ENCODE peak calls at places on chromosomes 12 and 14, in ten cellular contexts. One of them, this sample, is unnamed.

GRCh38 chr14:81529391-81529790 is 4.3 kb downstream of the SEL1L start:
- DNase-seq in A549: no peak
- DNase-seq in astrocyte of the spinal cord: peak; percentile 50
- DNase-seq in dorsolateral prefrontal cortex: no peak
- DNase-seq in stomach: no peak
- DNase-seq in upper lobe of left lung: no peak
- DNase-seq in fibroblast of lung: peak; percentile 83
- DNase-seq in psoas muscle: no peak
- DNase-seq in heart right ventricle: no peak
- DNase-seq in cardiac muscle cell: no peak
- DNase-seq in this sample: no peak

GRCh38 chr14:73695997-73696396 is 18.2 kb downstream of the PNMA1 start:
- DNase-seq in stomach: no peak
- DNase-seq in dorsolateral prefrontal cortex: no peak
- DNase-seq in A549: no peak
- DNase-seq in fibroblast of lung: no peak
- DNase-seq in psoas muscle: no peak
- DNase-seq in heart right ventricle: no peak
- DNase-seq in cardiac muscle cell: no peak
- DNase-seq in astrocyte of the spinal cord: no peak
- DNase-seq in upper lobe of left lung: no peak
- DNase-seq in this sample: no peak

GRCh38 chr12:80655751-80656150 is 51.7 kb upstream of the MYF6 start:
- DNase-seq in heart right ventricle: no peak
- DNase-seq in dorsolateral prefrontal cortex: no peak
- DNase-seq in psoas muscle: no peak
- DNase-seq in fibroblast of lung: peak; percentile 34
- DNase-seq in upper lobe of left lung: no peak
- DNase-seq in stomach: no peak
- DNase-seq in cardiac muscle cell: no peak
- DNase-seq in A549: no peak
- DNase-seq in astrocyte of the spinal cord: no peak
- DNase-seq in this sample: no peak

GRCh38 chr14:68800361-68800760 is 7.5 kb upstream of the ZFP36L1 start:
- DNase-seq in astrocyte of the spinal cord: peak; percentile 34
- DNase-seq in cardiac muscle cell: no peak
- DNase-seq in psoas muscle: no peak
- DNase-seq in dorsolateral prefrontal cortex: no peak
- DNase-seq in upper lobe of left lung: no peak
- DNase-seq in fibroblast of lung: peak; percentile 61
- DNase-seq in stomach: no peak
- DNase-seq in A549: no peak
- DNase-seq in heart right ventricle: no peak
- DNase-seq in this sample: no peak

GRCh38 chr12:126404293-126404851 is 1339.1 kb downstream of the AACS start:
- DNase-seq in cardiac muscle cell: no peak
- DNase-seq in stomach: no peak
- DNase-seq in A549: no peak
- DNase-seq in upper lobe of left lung: no peak
- DNase-seq in fibroblast of lung: no peak
- DNase-seq in dorsolateral prefrontal cortex: no peak
- DNase-seq in psoas muscle: no peak
- DNase-seq in heart right ventricle: no peak
- DNase-seq in astrocyte of the spinal cord: no peak
- DNase-seq in this sample: no peak

GRCh38 chr12:27573972-27574371 is 50.0 kb downstream of the PPFIBP1 start:
- DNase-seq in heart right ventricle: no peak
- DNase-seq in cardiac muscle cell: no peak
- DNase-seq in astrocyte of the spinal cord: peak; percentile 98
- DNase-seq in A549: no peak
- DNase-seq in upper lobe of left lung: no peak
- DNase-seq in stomach: no peak
- DNase-seq in dorsolateral prefrontal cortex: no peak
- DNase-seq in fibroblast of lung: peak; percentile 88
- DNase-seq in psoas muscle: no peak
- DNase-seq in this sample: no peak

GRCh38 chr12:56461235-56462159 is 6.9 kb upstream of the SPRYD4 start:
- DNase-seq in fibroblast of lung: peak; percentile 8
- DNase-seq in cardiac muscle cell: no peak
- DNase-seq in A549: peak; percentile 34
- DNase-seq in heart right ventricle: no peak
- DNase-seq in upper lobe of left lung: no peak
- DNase-seq in stomach: no peak
- DNase-seq in psoas muscle: no peak
- DNase-seq in dorsolateral prefrontal cortex: no peak
- DNase-seq in astrocyte of the spinal cord: peak; percentile 5
- DNase-seq in this sample: no peak

GRCh38 chr12:70724444-70724843 is 87.2 kb upstream of the PTPRB start:
- DNase-seq in psoas muscle: no peak
- DNase-seq in dorsolateral prefrontal cortex: no peak
- DNase-seq in heart right ventricle: no peak
- DNase-seq in upper lobe of left lung: no peak
- DNase-seq in astrocyte of the spinal cord: peak; percentile 4
- DNase-seq in fibroblast of lung: no peak
- DNase-seq in stomach: no peak
- DNase-seq in cardiac muscle cell: peak; percentile 14
- DNase-seq in A549: no peak
- DNase-seq in this sample: no peak

GRCh38 chr14:76729953-76730505 is 31.2 kb upstream of the VASH1 start:
- DNase-seq in cardiac muscle cell: no peak
- DNase-seq in upper lobe of left lung: no peak
- DNase-seq in astrocyte of the spinal cord: no peak
- DNase-seq in fibroblast of lung: no peak
- DNase-seq in heart right ventricle: no peak
- DNase-seq in dorsolateral prefrontal cortex: no peak
- DNase-seq in stomach: no peak
- DNase-seq in psoas muscle: no peak
- DNase-seq in A549: no peak
- DNase-seq in this sample: peak; percentile 13

GRCh38 chr12:68001486-68002466 is 12.5 kb downstream of the IFNG-AS1 start:
- DNase-seq in cardiac muscle cell: peak; percentile 27
- DNase-seq in fibroblast of lung: peak; percentile 25
- DNase-seq in dorsolateral prefrontal cortex: no peak
- DNase-seq in stomach: no peak
- DNase-seq in upper lobe of left lung: no peak
- DNase-seq in astrocyte of the spinal cord: peak; percentile 4
- DNase-seq in psoas muscle: no peak
- DNase-seq in A549: no peak
- DNase-seq in heart right ventricle: no peak
- DNase-seq in this sample: no peak
- TF ChIP-seq CTCF in cardiac muscle cell: peak; percentile 33
- TF ChIP-seq CTCF in fibroblast of lung: peak; percentile 35
- TF ChIP-seq CTCF in dorsolateral prefrontal cortex: no peak
- TF ChIP-seq CTCF in stomach: no peak
- TF ChIP-seq CTCF in upper lobe of left lung: no peak
- TF ChIP-seq CTCF in astrocyte of the spinal cord: peak; percentile 37
- TF ChIP-seq CTCF in psoas muscle: no peak
- TF ChIP-seq CTCF in A549: peak; percentile 45
- TF ChIP-seq CTCF in heart right ventricle: no peak
- TF ChIP-seq CTCF in this sample: peak; percentile 80

GRCh38 chr12:124386661-124387509 is 92.0 kb downstream of the RFLNA start:
- DNase-seq in dorsolateral prefrontal cortex: no peak
- DNase-seq in fibroblast of lung: no peak
- DNase-seq in psoas muscle: peak; percentile 42
- DNase-seq in cardiac muscle cell: no peak
- DNase-seq in heart right ventricle: no peak
- DNase-seq in A549: no peak
- DNase-seq in stomach: no peak
- DNase-seq in upper lobe of left lung: no peak
- DNase-seq in astrocyte of the spinal cord: no peak
- DNase-seq in this sample: no peak
- H3K4me3 ChIP-seq in dorsolateral prefrontal cortex: peak overlapping the region; percentile 57
- H3K4me3 ChIP-seq in fibroblast of lung: peak overlapping the region; percentile 75
- H3K4me3 ChIP-seq in psoas muscle: peak overlapping the region; percentile 79
- H3K4me3 ChIP-seq in cardiac muscle cell: no peak overlapping the region
- H3K4me3 ChIP-seq in heart right ventricle: peak overlapping the region; percentile 70
- H3K4me3 ChIP-seq in A549: peak overlapping the region; percentile 79
- H3K4me3 ChIP-seq in stomach: peak overlapping the region; percentile 52
- H3K4me3 ChIP-seq in upper lobe of left lung: no peak overlapping the region
- H3K4me3 ChIP-seq in astrocyte of the spinal cord: peak overlapping the region; percentile 90
- H3K4me3 ChIP-seq in this sample: no peak overlapping the region

GRCh38 chr12:119393685-119394084 is 59.2 kb downstream of the CCDC60 start:
- DNase-seq in A549: no peak
- DNase-seq in astrocyte of the spinal cord: no peak
- DNase-seq in heart right ventricle: no peak
- DNase-seq in cardiac muscle cell: no peak
- DNase-seq in stomach: no peak
- DNase-seq in dorsolateral prefrontal cortex: no peak
- DNase-seq in psoas muscle: no peak
- DNase-seq in upper lobe of left lung: no peak
- DNase-seq in fibroblast of lung: no peak
- DNase-seq in this sample: no peak

GRCh38 chr12:119397540-119397939 is 63.0 kb downstream of the CCDC60 start:
- DNase-seq in astrocyte of the spinal cord: no peak
- DNase-seq in cardiac muscle cell: no peak
- DNase-seq in fibroblast of lung: no peak
- DNase-seq in dorsolateral prefrontal cortex: no peak
- DNase-seq in stomach: no peak
- DNase-seq in heart right ventricle: no peak
- DNase-seq in upper lobe of left lung: peak; percentile 25
- DNase-seq in A549: no peak
- DNase-seq in psoas muscle: no peak
- DNase-seq in this sample: no peak

DNA sequence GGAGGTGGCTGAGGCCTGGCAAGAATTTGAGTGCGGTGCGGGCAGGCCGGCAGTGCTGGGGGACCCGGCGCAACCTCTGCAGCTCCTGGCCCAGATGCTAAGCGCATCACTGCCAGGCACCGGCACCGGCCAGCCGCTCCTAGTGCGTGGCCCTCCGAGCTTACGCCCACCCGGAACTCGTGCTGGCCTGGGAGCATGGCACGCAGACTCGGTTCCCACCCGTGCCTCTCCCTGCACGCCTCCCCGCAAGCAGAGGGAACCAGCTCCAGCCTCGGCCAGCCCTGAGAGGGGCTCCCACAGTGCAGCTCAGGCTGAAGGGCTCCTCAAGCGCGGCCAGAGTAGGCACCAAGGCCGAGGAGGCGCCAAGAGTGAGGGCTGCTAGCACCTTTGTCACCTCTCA is 63.7 kb downstream of the CCDC60 start:
- DNase-seq in heart right ventricle: no peak
- DNase-seq in fibroblast of lung: no peak
- DNase-seq in A549: no peak
- DNase-seq in astrocyte of the spinal cord: no peak
- DNase-seq in psoas muscle: no peak
- DNase-seq in cardiac muscle cell: no peak
- DNase-seq in dorsolateral prefrontal cortex: no peak
- DNase-seq in upper lobe of left lung: peak; percentile 75
- DNase-seq in stomach: no peak
- DNase-seq in this sample: no peak
- TF ChIP-seq CTCF in heart right ventricle: no peak
- TF ChIP-seq CTCF in fibroblast of lung: no peak
- TF ChIP-seq CTCF in A549: no peak
- TF ChIP-seq CTCF in astrocyte of the spinal cord: no peak
- TF ChIP-seq CTCF in psoas muscle: no peak
- TF ChIP-seq CTCF in cardiac muscle cell: no peak
- TF ChIP-seq CTCF in dorsolateral prefrontal cortex: no peak
- TF ChIP-seq CTCF in upper lobe of left lung: no peak
- TF ChIP-seq CTCF in stomach: no peak
- TF ChIP-seq CTCF in this sample: no peak

DNA sequence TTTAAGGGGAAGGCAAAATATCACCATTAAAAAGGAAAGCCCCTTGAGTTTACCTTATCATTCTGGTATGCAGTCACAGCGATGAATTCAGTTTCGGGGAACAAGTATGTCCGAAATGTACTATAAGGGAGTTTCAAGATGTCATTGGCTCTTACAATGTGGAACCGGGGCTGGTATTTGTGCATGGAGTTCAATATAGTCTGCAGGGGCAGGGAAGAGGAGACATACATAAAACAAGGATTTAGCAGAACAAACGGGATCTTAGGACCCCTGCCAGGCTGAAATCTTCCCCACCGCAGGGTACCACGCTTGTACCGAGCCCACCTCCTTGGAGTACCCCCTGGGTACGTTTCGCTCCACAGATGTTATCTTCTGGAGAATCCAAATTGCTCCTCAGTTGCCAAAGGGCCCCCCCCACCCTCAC is 4.5 kb downstream of the TBX3 start:
- DNase-seq in fibroblast of lung: peak; percentile 60
- DNase-seq in A549: no peak
- DNase-seq in psoas muscle: no peak
- DNase-seq in heart right ventricle: no peak
- DNase-seq in stomach: no peak
- DNase-seq in cardiac muscle cell: no peak
- DNase-seq in astrocyte of the spinal cord: peak; percentile 30
- DNase-seq in upper lobe of left lung: no peak
- DNase-seq in dorsolateral prefrontal cortex: no peak
- DNase-seq in this sample: peak; percentile 80
- H3K4me3 ChIP-seq in fibroblast of lung: peak overlapping the region; percentile 89
- H3K4me3 ChIP-seq in A549: no peak overlapping the region
- H3K4me3 ChIP-seq in psoas muscle: peak overlapping the region; percentile 78
- H3K4me3 ChIP-seq in heart right ventricle: peak overlapping the region; percentile 65
- H3K4me3 ChIP-seq in stomach: peak overlapping the region; percentile 3
- H3K4me3 ChIP-seq in cardiac muscle cell: peak overlapping the region; percentile 73
- H3K4me3 ChIP-seq in astrocyte of the spinal cord: peak overlapping the region; percentile 93
- H3K4me3 ChIP-seq in upper lobe of left lung: peak overlapping the region; percentile 12
- H3K4me3 ChIP-seq in dorsolateral prefrontal cortex: no peak overlapping the region
- H3K4me3 ChIP-seq in this sample: peak overlapping the region; percentile 95

GRCh38 chr14:64636980-64637429 is 67.2 kb upstream of the PLEKHG3 start:
- DNase-seq in fibroblast of lung: no peak
- DNase-seq in psoas muscle: no peak
- DNase-seq in stomach: no peak
- DNase-seq in upper lobe of left lung: no peak
- DNase-seq in astrocyte of the spinal cord: no peak
- DNase-seq in heart right ventricle: no peak
- DNase-seq in A549: no peak
- DNase-seq in cardiac muscle cell: no peak
- DNase-seq in dorsolateral prefrontal cortex: no peak
- DNase-seq in this sample: no peak
- TF ChIP-seq CTCF in fibroblast of lung: no peak
- TF ChIP-seq CTCF in psoas muscle: no peak
- TF ChIP-seq CTCF in stomach: no peak
- TF ChIP-seq CTCF in upper lobe of left lung: no peak
- TF ChIP-seq CTCF in astrocyte of the spinal cord: no peak
- TF ChIP-seq CTCF in heart right ventricle: peak; percentile 17
- TF ChIP-seq CTCF in A549: no peak
- TF ChIP-seq CTCF in cardiac muscle cell: no peak
- TF ChIP-seq CTCF in dorsolateral prefrontal cortex: peak; percentile 54
- TF ChIP-seq CTCF in this sample: no peak

GRCh38 chr12:1932264-1932777 is 13.9 kb upstream of the CACNA2D4 start:
- DNase-seq in psoas muscle: no peak
- DNase-seq in fibroblast of lung: peak; percentile 33
- DNase-seq in upper lobe of left lung: peak; percentile 66
- DNase-seq in dorsolateral prefrontal cortex: peak; percentile 62
- DNase-seq in heart right ventricle: peak; percentile 72
- DNase-seq in stomach: peak; percentile 81
- DNase-seq in A549: no peak
- DNase-seq in astrocyte of the spinal cord: peak; percentile 37
- DNase-seq in cardiac muscle cell: no peak
- DNase-seq in this sample: peak; percentile 40
- H3K4me3 ChIP-seq in psoas muscle: no peak overlapping the region
- H3K4me3 ChIP-seq in fibroblast of lung: no peak overlapping the region
- H3K4me3 ChIP-seq in upper lobe of left lung: no peak overlapping the region
- H3K4me3 ChIP-seq in dorsolateral prefrontal cortex: no peak overlapping the region
- H3K4me3 ChIP-seq in heart right ventricle: no peak overlapping the region
- H3K4me3 ChIP-seq in stomach: no peak overlapping the region
- H3K4me3 ChIP-seq in A549: no peak overlapping the region
- H3K4me3 ChIP-seq in astrocyte of the spinal cord: no peak overlapping the region
- H3K4me3 ChIP-seq in cardiac muscle cell: no peak overlapping the region
- H3K4me3 ChIP-seq in this sample: no peak overlapping the region

DNA sequence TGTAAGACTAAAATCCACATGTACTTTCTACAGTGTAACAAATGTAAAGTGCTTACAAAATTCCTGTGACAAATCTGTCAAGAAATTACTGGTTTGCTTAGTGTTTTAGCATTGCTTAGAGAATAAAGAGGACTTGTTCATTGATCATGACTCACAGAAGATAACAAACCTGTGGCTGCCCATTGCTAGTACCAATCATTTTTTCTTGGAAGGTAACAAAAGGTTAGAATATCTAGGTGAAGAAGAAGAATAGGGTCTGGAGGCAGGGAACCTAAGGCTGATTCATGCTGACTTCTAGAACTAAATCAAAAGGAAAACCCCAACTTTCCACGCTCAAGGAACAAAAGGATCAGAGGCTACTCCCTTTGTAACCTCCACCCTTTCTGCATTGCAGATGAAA is 232.7 kb upstream of the ABCD2 start:
- DNase-seq in psoas muscle: no peak
- DNase-seq in dorsolateral prefrontal cortex: no peak
- DNase-seq in cardiac muscle cell: no peak
- DNase-seq in heart right ventricle: no peak
- DNase-seq in A549: no peak
- DNase-seq in fibroblast of lung: no peak
- DNase-seq in upper lobe of left lung: no peak
- DNase-seq in stomach: no peak
- DNase-seq in astrocyte of the spinal cord: no peak
- DNase-seq in this sample: no peak
- TF ChIP-seq CTCF in psoas muscle: no peak
- TF ChIP-seq CTCF in dorsolateral prefrontal cortex: no peak
- TF ChIP-seq CTCF in cardiac muscle cell: no peak
- TF ChIP-seq CTCF in heart right ventricle: no peak
- TF ChIP-seq CTCF in A549: no peak
- TF ChIP-seq CTCF in fibroblast of lung: no peak
- TF ChIP-seq CTCF in upper lobe of left lung: no peak
- TF ChIP-seq CTCF in stomach: no peak
- TF ChIP-seq CTCF in astrocyte of the spinal cord: no peak
- TF ChIP-seq CTCF in this sample: no peak

This sample was measured in endodermal cell.